ENCODE peak calls at places on chromosomes 7 and 10, in four cellular contexts. L is activated CD4-positive, alpha-beta T cell treated with anti-CD3 and anti-CD28 coated beads, Interleukin-2, amount 50 U/mL, for 24 hours; V is aorta; U is AG08396. G is an unnamed sample.

GRCh38 chr10:98404571-98405396 is 10.2 kb downstream of the PYROXD2 start:
- DNase-seq in L (no peak), V (peak; percentile 31), U (peak; percentile 41), G (peak; percentile 63)

GRCh38 chr7:13071999-13072398 is 384.6 kb downstream of the ARL4A start:
- DNase-seq in L (no peak), V (no peak), U (no peak), G (no peak)

GRCh38 chr10:118373786-118374185 is 31.7 kb upstream of the FAM204A start:
- DNase-seq in L (no peak), V (no peak), U (peak; percentile 57), G (peak; percentile 27)

GRCh38 chr10:35890970-35891330 is 248.9 kb upstream of the FZD8 start:
- DNase-seq in L (no peak), V (no peak), U (no peak), G (no peak)

GRCh38 chr7:133623716-133624115 is 370.8 kb downstream of the EXOC4 start:
- DNase-seq in L (no peak), V (no peak), U (no peak), G (no peak)

GRCh38 chr7:150479023-150479716 is 28.7 kb downstream of the GIMAP8 start:
- DNase-seq in L (no peak), V (no peak), U (no peak), G (no peak)

GRCh38 chr7:40843338-40844026 is 708.7 kb downstream of the SUGCT start:
- DNase-seq in L (no peak), V (no peak), U (no peak), G (peak; percentile 37)

GRCh38 chr7:42002654-42003053 is 234.4 kb downstream of the GLI3 start:
- DNase-seq in L (no peak), V (no peak), U (no peak), G (no peak)

GRCh38 chr7:157818701-157819516 is 482.1 kb downstream of the DNAJB6 start:
- DNase-seq in L (no peak), V (peak; percentile 27), U (no peak), G (no peak)

GRCh38 chr7:149476791-149477190 is 15.9 kb upstream of the ZNF777 start:
- DNase-seq in L (no peak), V (no peak), U (no peak), G (no peak)

GRCh38 chr7:133912916-133913697 is 214.0 kb upstream of the LRGUK start:
- DNase-seq in L (no peak), V (no peak), U (peak; percentile 11), G (peak; percentile 12)

GRCh38 chr10:96765406-96766240 is 45.3 kb upstream of the PIK3AP1 start:
- DNase-seq in L (peak; percentile 37), V (peak; percentile 80), U (peak; percentile 70), G (peak; percentile 54)

GRCh38 chr10:101120884-101121660 is 10.0 kb upstream of the TLX1 start:
- DNase-seq in L (no peak), V (no peak), U (no peak), G (no peak)

GRCh38 chr10:90288403-90288933 is 569.4 kb downstream of the HTR7 start:
- DNase-seq in L (no peak), V (no peak), U (peak; percentile 16), G (peak; percentile 20)

GRCh38 chr7:1967512-1968396 is 265.0 kb downstream of the MAD1L1 start:
- DNase-seq in L (no peak), V (peak; percentile 39), U (no peak), G (no peak)

GRCh38 chr7:112260941-112261340 is 54.4 kb downstream of the ZNF277 start:
- DNase-seq in L (no peak), V (no peak), U (no peak), G (no peak)

GRCh38 chr7:132225216-132226030 is 350.8 kb downstream of the PLXNA4 start:
- DNase-seq in L (no peak), V (peak; percentile 24), U (no peak), G (no peak)

GRCh38 chr7:11252705-11253272 is 279.1 kb downstream of the PHF14 start:
- DNase-seq in L (no peak), V (no peak), U (no peak), G (no peak)

GRCh38 chr7:140983802-140984201 is 30.9 kb downstream of the MRPS33 start:
- DNase-seq in L (no peak), V (no peak), U (no peak), G (no peak)

GRCh38 chr7:36037121-36037662 is 115.9 kb upstream of the EEPD1 start:
- DNase-seq in L (no peak), V (peak; percentile 69), U (peak; percentile 29), G (peak; percentile 62)

GRCh38 chr7:29955799-29956476 is 33.7 kb downstream of the SCRN1 start:
- DNase-seq in L (no peak), V (peak; percentile 59), U (no peak), G (no peak)

GRCh38 chr7:43612599-43613589 is 30.0 kb downstream of the STK17A start:
- DNase-seq in L (no peak), V (no peak), U (peak; percentile 50), G (peak; percentile 73)

GRCh38 chr10:102723989-102724388 is 9.6 kb downstream of the SFXN2 start:
- DNase-seq in L (no peak), V (no peak), U (no peak), G (no peak)

GRCh38 chr7:157527686-157528085 is 190.9 kb downstream of the DNAJB6 start:
- DNase-seq in L (no peak), V (no peak), U (no peak), G (no peak)

GRCh38 chr10:103500481-103500880 is 7.0 kb downstream of the NEURL1 start:
- DNase-seq in L (no peak), V (no peak), U (no peak), G (no peak)

GRCh38 chr10:30704016-30704600 is 74.6 kb upstream of the LYZL2 start:
- DNase-seq in L (no peak), V (no peak), U (no peak), G (no peak)

G was measured in hepatic stellate cell.